ENCODE peak calls at places on chromosomes 1 and 21, in five cellular contexts. Q is activated naive CD8-positive, alpha-beta T cell treated with anti-CD3 and anti-CD28 coated beads, Interleukin-2, amount 50 U/mL, for 24 hours; R is RKO; N is NCI-H446 treated with DMSO at 0.1 percent for 48 hours; D is OCI-M1. L is an unnamed sample.

GRCh38 chr1:48931571-48932251 is 155.0 kb upstream of the BEND5 start:
- DNase-seq in Q (no peak), N (peak), D (no peak), R (no peak), L (no peak)

GRCh38 chr1:44594871-44595735 is 79.2 kb downstream of the TMEM53 start:
- DNase-seq in Q (peak), R (peak), N (no peak), D (peak), L (peak)

GRCh38 chr21:35614412-35614901 is 445.9 kb downstream of the SETD4 start:
- DNase-seq in D (peak), R (peak), N (no peak), Q (no peak), L (no peak)

GRCh38 chr1:1318131-1318652 is 6.3 kb downstream of the INTS11 start:
- DNase-seq in Q (no peak), N (peak), D (no peak), R (peak), L (peak)

GRCh38 chr1:207327994-207328393 is 6.5 kb downstream of the CD55 start:
- DNase-seq in Q (no peak), N (no peak), D (peak), R (no peak), L (no peak)

GRCh38 chr1:54577612-54578011 is 29.6 kb downstream of the ACOT11 start:
- DNase-seq in Q (no peak), N (peak), D (peak), R (no peak), L (no peak)

GRCh38 chr21:32257952-32258785 is 20.7 kb downstream of the MIS18A start:
- DNase-seq in Q (peak), R (peak), N (peak), D (peak), L (peak)

GRCh38 chr1:230833511-230833910 is 34.8 kb downstream of the C1orf198 start:
- DNase-seq in N (no peak), D (no peak), R (no peak), Q (no peak), L (no peak)

GRCh38 chr1:87950369-87950768 is 621.7 kb downstream of the LMO4 start:
- DNase-seq in N (peak), D (no peak), R (no peak), Q (no peak), L (no peak)

GRCh38 chr1:3638676-3639075 is 11.2 kb downstream of the WRAP73 start:
- DNase-seq in D (no peak), Q (no peak), R (no peak), N (no peak), L (no peak)

GRCh38 chr1:66371233-66372005 is 162.5 kb upstream of the SGIP1 start:
- DNase-seq in D (no peak), R (no peak), Q (no peak), N (no peak), L (no peak)

GRCh38 chr1:28450561-28450960 is 55.3 kb upstream of the RCC1 start:
- DNase-seq in R (no peak), D (no peak), N (no peak), Q (no peak), L (no peak)

GRCh38 chr1:9909222-9910046 is 635 bp downstream of the CTNNBIP1 start:
- DNase-seq in Q (peak), R (peak), D (peak), N (peak), L (peak)

GRCh38 chr21:42361286-42361685 is 5.0 kb downstream of the TFF1 start:
- DNase-seq in D (no peak), R (no peak), N (no peak), Q (no peak), L (peak)

GRCh38 chr21:41648591-41649031 is 118.2 kb downstream of the RIPK4 start:
- DNase-seq in D (peak), Q (no peak), N (no peak), R (no peak), L (no peak)

L was measured in NCI-H1694.